ENCODE peak calls at places on chromosome 15, in five cellular contexts. One of them, this sample, is unnamed. For H3K36me3, the result is how much of the 10 kb centered on the place peaks cover.

GRCh38 chr15:48435356-48435755 is 104.1 kb downstream of the DUT start:
- DNase-seq in astrocyte: no peak
- DNase-seq in stomach: no peak
- DNase-seq in sigmoid colon: no peak
- DNase-seq in colonic mucosa: no peak
- DNase-seq in this sample: no peak

GRCh38 chr15:69478259-69478687 is 25.7 kb downstream of the RPLP1 start:
- DNase-seq in astrocyte: no peak
- DNase-seq in colonic mucosa: peak
- DNase-seq in stomach: peak
- DNase-seq in sigmoid colon: no peak
- DNase-seq in this sample: no peak

GRCh38 chr15:71278989-71279756 is 163.9 kb downstream of the THSD4 start:
- DNase-seq in astrocyte: peak
- DNase-seq in stomach: peak
- DNase-seq in colonic mucosa: peak
- DNase-seq in sigmoid colon: peak
- DNase-seq in this sample: no peak

GRCh38 chr15:25734680-25735355 is 128.3 kb downstream of the ATP10A start:
- DNase-seq in stomach: no peak
- DNase-seq in astrocyte: no peak
- DNase-seq in sigmoid colon: peak
- DNase-seq in colonic mucosa: no peak
- DNase-seq in this sample: no peak

GRCh38 chr15:70420421-70421196 is 322.9 kb upstream of the TLE3 start:
- DNase-seq in colonic mucosa: no peak
- DNase-seq in stomach: no peak
- DNase-seq in sigmoid colon: no peak
- DNase-seq in astrocyte: no peak
- DNase-seq in this sample: no peak

GRCh38 chr15:44029003-44029402 is 166.1 kb downstream of the FRMD5 start:
- DNase-seq in astrocyte: no peak
- DNase-seq in stomach: no peak
- DNase-seq in sigmoid colon: no peak
- DNase-seq in colonic mucosa: no peak
- DNase-seq in this sample: no peak

GRCh38 chr15:67156426-67156825 is 91.0 kb downstream of the SMAD3 start:
- DNase-seq in astrocyte: no peak
- DNase-seq in stomach: no peak
- DNase-seq in sigmoid colon: no peak
- DNase-seq in colonic mucosa: no peak
- DNase-seq in this sample: no peak

GRCh38 chr15:57156210-57156887 is 220.0 kb upstream of the CGNL1 start:
- DNase-seq in sigmoid colon: no peak
- DNase-seq in colonic mucosa: no peak
- DNase-seq in astrocyte: peak
- DNase-seq in stomach: no peak
- DNase-seq in this sample: no peak

GRCh38 chr15:79942656-79943481 is 28.1 kb downstream of the BCL2A1 start:
- DNase-seq in stomach: no peak
- DNase-seq in sigmoid colon: no peak
- DNase-seq in astrocyte: peak
- DNase-seq in colonic mucosa: no peak
- DNase-seq in this sample: no peak

GRCh38 chr15:79615754-79616153 is 183.6 kb downstream of the MINAR1 start:
- DNase-seq in sigmoid colon: no peak
- DNase-seq in stomach: no peak
- DNase-seq in astrocyte: no peak
- DNase-seq in colonic mucosa: no peak
- DNase-seq in this sample: no peak

GRCh38 chr15:93235926-93236781 is 147.1 kb upstream of the RGMA start:
- DNase-seq in colonic mucosa: peak
- DNase-seq in sigmoid colon: peak
- DNase-seq in stomach: peak
- DNase-seq in astrocyte: no peak
- DNase-seq in this sample: no peak

GRCh38 chr15:84878504-84878903 is 6.0 kb upstream of the SLC28A1 start:
- DNase-seq in stomach: peak
- DNase-seq in sigmoid colon: peak
- DNase-seq in astrocyte: peak
- DNase-seq in colonic mucosa: peak
- DNase-seq in this sample: peak

GRCh38 chr15:76904461-76905012 is 603 bp downstream of the SCAPER start:
- DNase-seq in stomach: peak
- DNase-seq in sigmoid colon: peak
- DNase-seq in colonic mucosa: peak
- DNase-seq in astrocyte: no peak
- DNase-seq in this sample: peak

GRCh38 chr15:97126556-97127233 is 796.2 kb downstream of the NR2F2 start:
- DNase-seq in stomach: no peak
- DNase-seq in colonic mucosa: no peak
- DNase-seq in astrocyte: no peak
- DNase-seq in sigmoid colon: no peak
- DNase-seq in this sample: no peak

GRCh38 chr15:51097553-51098330 is 3.0 kb upstream of the TNFAIP8L3 start:
- DNase-seq in colonic mucosa: no peak
- DNase-seq in sigmoid colon: no peak
- DNase-seq in stomach: no peak
- DNase-seq in astrocyte: peak
- DNase-seq in this sample: no peak

GRCh38 chr15:20340931-20341661 is 200.5 kb downstream of the GOLGA6L6 start:
- DNase-seq in colonic mucosa: no peak
- DNase-seq in sigmoid colon: peak
- DNase-seq in stomach: peak
- DNase-seq in astrocyte: no peak
- DNase-seq in this sample: no peak

GRCh38 chr15:101406014-101406413 is 83.5 kb downstream of the PCSK6 start:
- DNase-seq in astrocyte: no peak
- DNase-seq in stomach: peak
- DNase-seq in sigmoid colon: no peak
- DNase-seq in colonic mucosa: no peak
- DNase-seq in this sample: no peak

GRCh38 chr15:28977377-28978010 is 91.7 kb downstream of the APBA2 start:
- DNase-seq in colonic mucosa: no peak
- DNase-seq in stomach: no peak
- DNase-seq in sigmoid colon: no peak
- DNase-seq in astrocyte: peak
- DNase-seq in this sample: no peak

GRCh38 chr15:62824111-62824737 is 218.3 kb upstream of the TPM1 start:
- DNase-seq in sigmoid colon: no peak
- DNase-seq in colonic mucosa: no peak
- DNase-seq in astrocyte: peak
- DNase-seq in stomach: no peak
- DNase-seq in this sample: no peak

GRCh38 chr15:70962084-70962483 is 69.5 kb downstream of the LRRC49 start:
- DNase-seq in astrocyte: no peak
- DNase-seq in colonic mucosa: no peak
- DNase-seq in stomach: no peak
- DNase-seq in sigmoid colon: no peak
- DNase-seq in this sample: no peak

GRCh38 chr15:66650433-66650832 is 51.6 kb upstream of the SMAD6 start:
- DNase-seq in colonic mucosa: no peak
- DNase-seq in astrocyte: no peak
- DNase-seq in sigmoid colon: no peak
- DNase-seq in stomach: no peak
- DNase-seq in this sample: no peak

GRCh38 chr15:29100486-29101000 is 169.1 kb downstream of the NSMCE3 start:
- DNase-seq in sigmoid colon: peak
- DNase-seq in colonic mucosa: no peak
- DNase-seq in stomach: no peak
- DNase-seq in astrocyte: no peak
- DNase-seq in this sample: no peak

GRCh38 chr15:100627789-100628395 is 25.5 kb downstream of the ASB7 start:
- DNase-seq in sigmoid colon: peak
- DNase-seq in astrocyte: peak
- DNase-seq in colonic mucosa: peak
- DNase-seq in stomach: peak
- DNase-seq in this sample: peak

GRCh38 chr15:77863491-77864105 is 213.9 kb downstream of the TBC1D2B start:
- DNase-seq in sigmoid colon: no peak
- DNase-seq in astrocyte: no peak
- DNase-seq in stomach: no peak
- DNase-seq in colonic mucosa: no peak
- DNase-seq in this sample: no peak

GRCh38 chr15:80404719-80405553 is 754 bp downstream of the ARNT2 start:
- DNase-seq in colonic mucosa: peak
- DNase-seq in sigmoid colon: no peak
- DNase-seq in astrocyte: no peak
- DNase-seq in stomach: no peak
- DNase-seq in this sample: peak

GRCh38 chr15:85639752-85640381 is 154.9 kb downstream of the KLHL25 start:
- DNase-seq in stomach: no peak
- DNase-seq in astrocyte: peak
- DNase-seq in sigmoid colon: no peak
- DNase-seq in colonic mucosa: no peak
- DNase-seq in this sample: no peak

GRCh38 chr15:82134426-82134825 is 88.6 kb upstream of the MEX3B start:
- DNase-seq in sigmoid colon: no peak
- DNase-seq in stomach: no peak
- DNase-seq in astrocyte: no peak
- DNase-seq in colonic mucosa: no peak
- DNase-seq in this sample: no peak

GRCh38 chr15:82139823-82140268 is 94.0 kb upstream of the MEX3B start:
- DNase-seq in sigmoid colon: no peak
- DNase-seq in stomach: no peak
- DNase-seq in astrocyte: peak
- DNase-seq in colonic mucosa: no peak
- DNase-seq in this sample: no peak

GRCh38 chr15:82138306-82138705 is 92.5 kb upstream of the MEX3B start:
- DNase-seq in colonic mucosa: no peak
- DNase-seq in stomach: no peak
- DNase-seq in astrocyte: no peak
- DNase-seq in sigmoid colon: no peak
- DNase-seq in this sample: no peak

GRCh38 chr15:82135645-82136044 is 89.8 kb upstream of the MEX3B start:
- DNase-seq in astrocyte: peak
- DNase-seq in stomach: no peak
- DNase-seq in sigmoid colon: no peak
- DNase-seq in colonic mucosa: no peak
- DNase-seq in this sample: no peak

DNA sequence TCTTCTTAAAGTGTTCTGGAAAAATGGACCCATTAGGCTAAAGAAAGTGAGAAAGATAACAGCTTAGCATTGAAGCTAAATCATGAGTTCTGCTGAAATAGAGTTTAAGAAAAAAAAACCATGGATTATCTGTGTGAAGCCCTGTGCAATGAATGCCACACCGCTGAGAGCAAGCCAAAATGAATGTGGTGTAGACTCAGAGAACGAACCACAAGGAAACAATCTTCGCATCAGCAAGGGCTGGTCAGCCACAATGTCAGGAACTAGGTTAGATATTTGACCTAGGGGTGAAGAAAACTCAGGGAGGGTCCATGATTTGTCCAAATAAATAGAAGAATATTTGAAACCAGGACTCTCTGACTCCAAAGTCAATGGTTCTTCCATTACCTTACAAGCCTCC is 91.4 kb upstream of the MEX3B start:
- DNase-seq in astrocyte: peak
- DNase-seq in stomach: no peak
- DNase-seq in colonic mucosa: no peak
- DNase-seq in sigmoid colon: no peak
- DNase-seq in this sample: no peak
- H3K36me3 ChIP-seq in astrocyte: under half
- H3K36me3 ChIP-seq in stomach: half or more
- H3K36me3 ChIP-seq in colonic mucosa: under half
- H3K36me3 ChIP-seq in sigmoid colon: under half
- H3K36me3 ChIP-seq in this sample: under half

GRCh38 chr15:42804739-42805138 is 67.8 kb upstream of the CDAN1 start:
- DNase-seq in sigmoid colon: no peak
- DNase-seq in colonic mucosa: no peak
- DNase-seq in astrocyte: no peak
- DNase-seq in stomach: no peak
- DNase-seq in this sample: no peak

GRCh38 chr15:42800731-42801474 is 64.0 kb upstream of the CDAN1 start:
- DNase-seq in stomach: no peak
- DNase-seq in astrocyte: no peak
- DNase-seq in sigmoid colon: no peak
- DNase-seq in colonic mucosa: no peak
- DNase-seq in this sample: no peak

GRCh38 chr15:42805266-42805665 is 68.3 kb upstream of the CDAN1 start:
- DNase-seq in colonic mucosa: no peak
- DNase-seq in stomach: no peak
- DNase-seq in astrocyte: no peak
- DNase-seq in sigmoid colon: no peak
- DNase-seq in this sample: no peak

GRCh38 chr15:42802168-42802567 is 65.2 kb upstream of the CDAN1 start:
- DNase-seq in sigmoid colon: no peak
- DNase-seq in astrocyte: no peak
- DNase-seq in stomach: no peak
- DNase-seq in colonic mucosa: no peak
- DNase-seq in this sample: no peak

DNA sequence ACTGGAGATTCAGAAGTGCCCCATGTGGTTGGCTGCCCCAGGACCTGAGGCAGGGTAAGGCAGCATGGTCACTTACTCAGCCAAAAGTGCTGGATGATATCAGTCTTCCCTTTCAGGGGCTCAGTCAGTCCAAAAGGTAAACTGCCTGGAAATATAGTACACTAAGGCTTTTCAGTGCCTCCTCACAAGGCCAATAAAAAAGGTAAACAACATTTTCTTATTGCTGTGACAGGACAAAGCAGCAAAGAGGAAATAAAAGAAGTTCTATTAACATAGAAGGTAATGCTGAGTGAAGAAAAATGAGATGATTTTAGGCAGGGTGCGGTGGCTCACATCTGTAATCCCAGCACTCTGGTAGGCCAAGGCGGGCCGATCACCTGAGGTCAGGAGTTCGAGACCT is 66.5 kb upstream of the CDAN1 start:
- DNase-seq in stomach: no peak
- DNase-seq in astrocyte: no peak
- DNase-seq in sigmoid colon: no peak
- DNase-seq in colonic mucosa: no peak
- DNase-seq in this sample: no peak
- H3K36me3 ChIP-seq in stomach: under half
- H3K36me3 ChIP-seq in astrocyte: under half
- H3K36me3 ChIP-seq in sigmoid colon: under half
- H3K36me3 ChIP-seq in colonic mucosa: under half
- H3K36me3 ChIP-seq in this sample: under half

GRCh38 chr15:90471769-90472168 is 58.0 kb upstream of the CRTC3 start:
- DNase-seq in stomach: no peak
- DNase-seq in astrocyte: no peak
- DNase-seq in colonic mucosa: no peak
- DNase-seq in sigmoid colon: no peak
- DNase-seq in this sample: no peak
- H3K36me3 ChIP-seq in stomach: half or more
- H3K36me3 ChIP-seq in astrocyte: half or more
- H3K36me3 ChIP-seq in colonic mucosa: under half
- H3K36me3 ChIP-seq in sigmoid colon: half or more
- H3K36me3 ChIP-seq in this sample: under half

DNA sequence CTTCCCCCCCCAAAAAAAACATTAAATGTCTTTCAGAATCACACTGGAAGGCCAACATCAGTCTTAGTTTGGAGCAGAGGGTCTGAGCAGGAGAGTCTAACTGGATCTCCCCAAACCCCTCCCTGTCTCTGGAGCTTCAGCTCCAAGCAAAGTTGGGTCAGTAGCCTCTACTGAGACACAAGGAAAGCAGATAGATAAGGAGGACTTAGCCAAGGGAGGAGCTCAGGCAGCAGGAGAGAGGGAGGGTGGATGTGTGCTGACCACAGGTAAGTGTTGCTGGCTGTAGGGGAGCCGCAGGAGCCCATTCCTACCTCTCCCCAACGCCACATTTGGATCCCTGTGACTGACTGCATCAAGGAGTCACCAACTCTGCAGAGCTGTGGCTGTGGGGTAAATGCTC is 7.0 kb downstream of the PLCB2 start:
- DNase-seq in sigmoid colon: no peak
- DNase-seq in stomach: no peak
- DNase-seq in colonic mucosa: no peak
- DNase-seq in astrocyte: no peak
- DNase-seq in this sample: no peak
- H3K36me3 ChIP-seq in sigmoid colon: under half
- H3K36me3 ChIP-seq in stomach: under half
- H3K36me3 ChIP-seq in colonic mucosa: under half
- H3K36me3 ChIP-seq in astrocyte: under half
- H3K36me3 ChIP-seq in this sample: under half